ENCODE peak calls at places on chromosomes 16 and 17, in four cellular contexts. B is HFFc6; N is epithelial cell of esophagus; H is activated CD8-positive, alpha-beta memory T cell treated with anti-CD3 and anti-CD28 coated beads for 1 hour. Q is an unnamed sample.

GRCh38 chr16:15609286-15609649 is 33.7 kb downstream of the MARF1 start:
- DNase-seq in B (no peak), N (no peak), H (no peak), Q (no peak)

GRCh38 chr16:89422905-89423630 is 67.3 kb downstream of the ANKRD11 start:
- DNase-seq in B (peak), N (peak), H (peak), Q (no peak)

GRCh38 chr17:57946798-57947358 is 8.3 kb downstream of the CUEDC1 start:
- DNase-seq in B (peak), N (peak), H (no peak), Q (peak)

GRCh38 chr16:87461466-87461975 is 31.3 kb downstream of the ZCCHC14 start:
- DNase-seq in B (no peak), N (peak), H (no peak), Q (peak)

GRCh38 chr17:31394544-31394943 is 3.1 kb downstream of the RAB11FIP4 start:
- DNase-seq in B (peak), N (peak), H (no peak), Q (no peak)

GRCh38 chr17:50719924-50720805 is 762 bp downstream of the LUC7L3 start:
- DNase-seq in B (no peak), N (no peak), H (no peak), Q (no peak)

GRCh38 chr17:49519781-49520180 is 24.7 kb downstream of the NGFR start:
- DNase-seq in B (no peak), N (no peak), H (no peak), Q (no peak)

GRCh38 chr17:58391302-58391984 is 25.9 kb downstream of the RNF43 start:
- DNase-seq in B (no peak), N (peak), H (no peak), Q (peak)

GRCh38 chr17:30378191-30378796 is 433 bp upstream of the CPD start:
- DNase-seq in B (no peak), N (peak), H (no peak), Q (no peak)

GRCh38 chr17:72165202-72165972 is 44.6 kb downstream of the SOX9 start:
- DNase-seq in B (no peak), N (no peak), H (no peak), Q (no peak)

GRCh38 chr17:49404371-49404770 is 10.3 kb downstream of the PHB1 start:
- DNase-seq in B (no peak), N (no peak), H (no peak), Q (no peak)

GRCh38 chr17:43949777-43950176 is 4.0 kb downstream of the PYY start:
- DNase-seq in B (no peak), N (no peak), H (no peak), Q (no peak)

GRCh38 chr17:1590031-1590746 is 27.6 kb upstream of the PITPNA start:
- DNase-seq in B (peak), N (peak), H (no peak), Q (no peak)

GRCh38 chr16:1054660-1055556 is 17.6 kb upstream of the SSTR5 start:
- DNase-seq in B (no peak), N (no peak), H (no peak), Q (no peak)

GRCh38 chr17:77373298-77374169 is 232.8 kb downstream of the SEC14L1 start:
- DNase-seq in B (peak), N (no peak), H (no peak), Q (no peak)

GRCh38 chr16:54355251-54355650 is 68.7 kb upstream of the IRX3 start:
- DNase-seq in B (peak), N (peak), H (no peak), Q (no peak)

GRCh38 chr17:75260679-75261335 is 599 bp downstream of the GGA3 start:
- DNase-seq in B (no peak), N (peak), H (no peak), Q (no peak)

GRCh38 chr17:39979021-39979660 is 1.5 kb upstream of the PSMD3 start:
- DNase-seq in B (peak), N (peak), H (no peak), Q (no peak)

Q was measured in NCI-H510A.